ENCODE peak calls at places on chromosomes 13 and 19, in four cellular contexts. One of them, this sample, is unnamed.

GRCh38 chr19:16001481-16002312 is 52.9 kb downstream of the OR10H4 start:
- DNase-seq in activated CD4-positive, alpha-beta T cell treated with anti-CD3 and anti-CD28 coated beads, Interleukin-2, amount 50 U/mL, for 4 hours: peak
- DNase-seq in T-cell: peak
- DNase-seq in renal cortical epithelial cell: peak
- DNase-seq in this sample: no peak

GRCh38 chr13:31794452-31794851 is 55.1 kb downstream of the RXFP2 start:
- DNase-seq in renal cortical epithelial cell: no peak
- DNase-seq in activated CD4-positive, alpha-beta T cell treated with anti-CD3 and anti-CD28 coated beads, Interleukin-2, amount 50 U/mL, for 4 hours: no peak
- DNase-seq in T-cell: no peak
- DNase-seq in this sample: no peak

GRCh38 chr13:77741587-77741972 is 44.1 kb downstream of the SLAIN1 start:
- DNase-seq in renal cortical epithelial cell: no peak
- DNase-seq in activated CD4-positive, alpha-beta T cell treated with anti-CD3 and anti-CD28 coated beads, Interleukin-2, amount 50 U/mL, for 4 hours: no peak
- DNase-seq in T-cell: no peak
- DNase-seq in this sample: no peak

GRCh38 chr13:99949657-99950413 is 21.7 kb downstream of the ZIC5 start:
- DNase-seq in renal cortical epithelial cell: no peak
- DNase-seq in T-cell: no peak
- DNase-seq in activated CD4-positive, alpha-beta T cell treated with anti-CD3 and anti-CD28 coated beads, Interleukin-2, amount 50 U/mL, for 4 hours: no peak
- DNase-seq in this sample: no peak

GRCh38 chr13:109156181-109156935 is 526.9 kb downstream of the MYO16 start:
- DNase-seq in T-cell: no peak
- DNase-seq in activated CD4-positive, alpha-beta T cell treated with anti-CD3 and anti-CD28 coated beads, Interleukin-2, amount 50 U/mL, for 4 hours: no peak
- DNase-seq in renal cortical epithelial cell: peak
- DNase-seq in this sample: no peak

GRCh38 chr13:99269627-99270252 is 11.6 kb upstream of the GPR18 start:
- DNase-seq in activated CD4-positive, alpha-beta T cell treated with anti-CD3 and anti-CD28 coated beads, Interleukin-2, amount 50 U/mL, for 4 hours: no peak
- DNase-seq in renal cortical epithelial cell: peak
- DNase-seq in T-cell: peak
- DNase-seq in this sample: no peak

GRCh38 chr19:10760268-10760944 is 42.5 kb downstream of the DNM2 start:
- DNase-seq in renal cortical epithelial cell: peak
- DNase-seq in activated CD4-positive, alpha-beta T cell treated with anti-CD3 and anti-CD28 coated beads, Interleukin-2, amount 50 U/mL, for 4 hours: peak
- DNase-seq in T-cell: no peak
- DNase-seq in this sample: peak

GRCh38 chr19:30708416-30708815 is 336.2 kb downstream of the ZNF536 start:
- DNase-seq in activated CD4-positive, alpha-beta T cell treated with anti-CD3 and anti-CD28 coated beads, Interleukin-2, amount 50 U/mL, for 4 hours: no peak
- DNase-seq in renal cortical epithelial cell: no peak
- DNase-seq in T-cell: no peak
- DNase-seq in this sample: no peak

GRCh38 chr13:35378939-35379338 is 97.5 kb downstream of the MAB21L1 start:
- DNase-seq in renal cortical epithelial cell: peak
- DNase-seq in T-cell: no peak
- DNase-seq in activated CD4-positive, alpha-beta T cell treated with anti-CD3 and anti-CD28 coated beads, Interleukin-2, amount 50 U/mL, for 4 hours: no peak
- DNase-seq in this sample: no peak

GRCh38 chr19:4861147-4861546 is 6.3 kb downstream of the PLIN3 start:
- DNase-seq in activated CD4-positive, alpha-beta T cell treated with anti-CD3 and anti-CD28 coated beads, Interleukin-2, amount 50 U/mL, for 4 hours: no peak
- DNase-seq in renal cortical epithelial cell: no peak
- DNase-seq in T-cell: no peak
- DNase-seq in this sample: no peak

GRCh38 chr13:40220299-40220935 is 446.0 kb downstream of the FOXO1 start:
- DNase-seq in activated CD4-positive, alpha-beta T cell treated with anti-CD3 and anti-CD28 coated beads, Interleukin-2, amount 50 U/mL, for 4 hours: no peak
- DNase-seq in renal cortical epithelial cell: peak
- DNase-seq in T-cell: no peak
- DNase-seq in this sample: no peak

GRCh38 chr19:49997709-49998108 is 27.5 kb downstream of the VRK3 start:
- DNase-seq in T-cell: no peak
- DNase-seq in activated CD4-positive, alpha-beta T cell treated with anti-CD3 and anti-CD28 coated beads, Interleukin-2, amount 50 U/mL, for 4 hours: no peak
- DNase-seq in renal cortical epithelial cell: peak
- DNase-seq in this sample: no peak

GRCh38 chr13:107590556-107590955 is 624.8 kb downstream of the LIG4 start:
- DNase-seq in T-cell: no peak
- DNase-seq in activated CD4-positive, alpha-beta T cell treated with anti-CD3 and anti-CD28 coated beads, Interleukin-2, amount 50 U/mL, for 4 hours: no peak
- DNase-seq in renal cortical epithelial cell: no peak
- DNase-seq in this sample: no peak

GRCh38 chr13:42486711-42487198 is 87.2 kb upstream of the TNFSF11 start:
- DNase-seq in activated CD4-positive, alpha-beta T cell treated with anti-CD3 and anti-CD28 coated beads, Interleukin-2, amount 50 U/mL, for 4 hours: no peak
- DNase-seq in T-cell: no peak
- DNase-seq in renal cortical epithelial cell: peak
- DNase-seq in this sample: no peak

GRCh38 chr19:40609561-40610395 is 8.6 kb downstream of the LTBP4 start:
- DNase-seq in renal cortical epithelial cell: peak
- DNase-seq in T-cell: peak
- DNase-seq in activated CD4-positive, alpha-beta T cell treated with anti-CD3 and anti-CD28 coated beads, Interleukin-2, amount 50 U/mL, for 4 hours: peak
- DNase-seq in this sample: peak

GRCh38 chr13:99425485-99426341 is 75.6 kb upstream of the TM9SF2 start:
- DNase-seq in activated CD4-positive, alpha-beta T cell treated with anti-CD3 and anti-CD28 coated beads, Interleukin-2, amount 50 U/mL, for 4 hours: peak
- DNase-seq in T-cell: peak
- DNase-seq in renal cortical epithelial cell: no peak
- DNase-seq in this sample: peak

GRCh38 chr13:51895906-51896888 is 34.4 kb downstream of the CCDC70 start:
- DNase-seq in activated CD4-positive, alpha-beta T cell treated with anti-CD3 and anti-CD28 coated beads, Interleukin-2, amount 50 U/mL, for 4 hours: peak
- DNase-seq in renal cortical epithelial cell: peak
- DNase-seq in T-cell: peak
- DNase-seq in this sample: no peak

GRCh38 chr19:42086770-42087550 is 11.0 kb downstream of the ZNF574 start:
- DNase-seq in T-cell: no peak
- DNase-seq in renal cortical epithelial cell: no peak
- DNase-seq in activated CD4-positive, alpha-beta T cell treated with anti-CD3 and anti-CD28 coated beads, Interleukin-2, amount 50 U/mL, for 4 hours: no peak
- DNase-seq in this sample: no peak

GRCh38 chr19:53571339-53571738 is 33.4 kb downstream of the ZNF331 start:
- DNase-seq in T-cell: no peak
- DNase-seq in activated CD4-positive, alpha-beta T cell treated with anti-CD3 and anti-CD28 coated beads, Interleukin-2, amount 50 U/mL, for 4 hours: no peak
- DNase-seq in renal cortical epithelial cell: no peak
- DNase-seq in this sample: no peak

This sample was measured in activated CD8-positive, alpha-beta memory T cell treated with anti-CD3 and anti-CD28 coated beads, Interleukin-2, amount 50 U/mL, for 4 hours.